ENCODE peak calls at places on chromosomes 3 and 15, in five cellular contexts. P is uterus, T is GM12891, C is A549, G is GM12892. L is an unnamed sample.

GRCh38 chr3:152039887-152040286 is 166.4 kb downstream of the SUCNR1 start:
- DNase-seq in P (no peak), T (no peak), C (no peak), G (no peak), L (no peak)

GRCh38 chr15:88930579-88930978 is 17.4 kb upstream of the MFGE8 start:
- DNase-seq in P (no peak), T (no peak), C (no peak), G (no peak), L (no peak)

GRCh38 chr3:43224405-43225073 is 61.8 kb upstream of the SNRK start:
- DNase-seq in P (no peak), T (no peak), C (no peak), G (no peak), L (no peak)

GRCh38 chr15:101266034-101266433 is 11.3 kb downstream of the SELENOS start:
- DNase-seq in P (no peak), T (no peak), C (no peak), G (no peak), L (no peak)

GRCh38 chr3:105214575-105214974 is 152.1 kb upstream of the ALCAM start:
- DNase-seq in P (no peak), T (no peak), C (no peak), G (no peak), L (no peak)

GRCh38 chr3:171770689-171771620 is 39.3 kb downstream of the PLD1 start:
- DNase-seq in P (peak), T (no peak), C (peak), G (no peak), L (peak)

GRCh38 chr3:89145995-89146394 is 38.6 kb downstream of the EPHA3 start:
- DNase-seq in P (no peak), T (no peak), C (peak), G (no peak), L (no peak)

GRCh38 chr3:152069871-152070270 is 196.4 kb downstream of the SUCNR1 start:
- DNase-seq in P (no peak), T (no peak), C (no peak), G (no peak), L (no peak)

GRCh38 chr3:71930056-71930991 is 145.4 kb upstream of the PROK2 start:
- DNase-seq in P (peak), T (peak), C (peak), G (peak), L (no peak)

GRCh38 chr15:85296615-85297402 is 83.6 kb upstream of the AKAP13 start:
- DNase-seq in P (peak), T (peak), C (peak), G (peak), L (peak)

GRCh38 chr15:40838756-40839155 is 5.1 kb upstream of the SPINT1 start:
- DNase-seq in P (no peak), T (no peak), C (no peak), G (no peak), L (no peak)

GRCh38 chr15:101322849-101323477 is 27.9 kb upstream of the SNRPA1 start:
- DNase-seq in P (no peak), T (no peak), C (no peak), G (no peak), L (no peak)

GRCh38 chr3:81013360-81013759 is 748.1 kb downstream of the GBE1 start:
- DNase-seq in P (no peak), T (no peak), C (no peak), G (no peak), L (no peak)

GRCh38 chr3:3800685-3801509 is 1.7 kb downstream of the LRRN1 start:
- DNase-seq in P (no peak), T (no peak), C (no peak), G (peak), L (peak)

GRCh38 chr3:3800076-3800448 is 831 bp downstream of the LRRN1 start:
- DNase-seq in P (no peak), T (no peak), C (no peak), G (no peak), L (peak)

GRCh38 chr3:3798641-3799113 is 554 bp upstream of the LRRN1 start:
- DNase-seq in P (no peak), T (peak), C (no peak), G (peak), L (peak)

GRCh38 chr3:3801510-3801841 is 2.2 kb downstream of the LRRN1 start:
- DNase-seq in P (no peak), T (no peak), C (no peak), G (no peak), L (peak)

GRCh38 chr3:3799173-3800075 is at the start of gene LRRN1:
- DNase-seq in P (no peak), T (peak), C (no peak), G (peak), L (peak)
- TF ChIP-seq POLR2A in P (no peak), T (no peak), C (no peak), G (no peak), L (no peak)

DNA sequence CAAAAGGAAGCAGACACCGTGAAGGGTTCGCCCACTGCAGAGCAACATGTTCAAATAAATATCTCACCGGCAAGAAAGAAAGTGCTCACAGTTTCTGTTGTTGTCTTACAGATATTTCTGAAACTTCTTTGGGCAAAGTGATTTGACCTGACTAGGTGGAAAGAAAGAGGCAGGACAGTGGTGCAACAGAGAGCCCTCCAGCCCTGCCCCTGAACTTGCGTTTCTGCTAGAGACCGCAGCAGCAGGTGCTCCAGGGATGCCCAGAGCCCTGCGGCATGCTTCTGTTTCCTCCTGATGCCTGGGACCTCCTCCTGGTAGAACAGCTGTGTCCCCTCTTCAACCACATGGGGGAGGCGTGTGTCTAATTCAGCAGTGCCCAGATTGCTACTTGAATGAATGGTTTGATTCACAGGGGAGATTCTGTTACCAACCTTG is 123.4 kb downstream of the ATP10A start:
- DNase-seq in P (no peak), T (no peak), C (peak), G (no peak), L (peak)
- TF ChIP-seq POLR2A in P (no peak), T (no peak), C (no peak), G (no peak), L (no peak)

GRCh38 chr15:94834000-94834399 is 602.6 kb downstream of the MCTP2 start:
- DNase-seq in P (no peak), T (no peak), C (no peak), G (no peak), L (no peak)
- TF ChIP-seq POLR2A in P (no peak), T (no peak), C (no peak), G (no peak), L (no peak)

GRCh38 chr15:99932676-99933402 is 199.6 kb upstream of the LYSMD4 start:
- DNase-seq in P (no peak), T (no peak), C (no peak), G (no peak), L (no peak)
- TF ChIP-seq POLR2A in P (no peak), T (no peak), C (no peak), G (no peak), L (no peak)

DNA sequence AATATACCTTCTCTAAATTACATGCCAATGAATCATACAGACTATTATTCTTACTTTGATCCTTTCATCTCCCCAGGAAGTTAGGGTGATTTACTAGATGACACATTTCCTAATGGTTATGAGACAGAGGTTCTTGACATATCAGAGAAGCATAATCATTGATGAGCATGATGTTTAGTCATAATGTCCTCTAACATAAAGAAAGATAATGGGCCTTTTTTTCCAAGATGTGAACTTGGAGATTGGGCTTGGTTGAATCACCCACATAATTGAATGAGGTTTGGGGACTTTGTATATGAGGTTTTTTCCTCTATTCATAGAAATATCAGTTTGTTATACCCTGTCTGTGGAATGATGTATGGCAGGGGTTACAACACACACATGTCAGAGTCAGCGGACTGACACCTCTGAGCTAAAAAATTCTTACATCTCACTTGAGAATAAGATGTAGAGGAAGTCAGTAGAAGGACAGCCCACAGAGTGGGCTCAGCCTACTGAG is 69.7 kb upstream of the DCBLD2 start:
- DNase-seq in P (no peak), T (no peak), C (peak), G (no peak), L (no peak)
- TF ChIP-seq POLR2A in P (no peak), T (no peak), C (no peak), G (no peak), L (no peak)

GRCh38 chr3:190617185-190617584 is 103.3 kb downstream of the IL1RAP start:
- DNase-seq in P (no peak), T (no peak), C (peak), G (no peak), L (no peak)

GRCh38 chr3:190619353-190619752 is 105.5 kb downstream of the IL1RAP start:
- DNase-seq in P (no peak), T (no peak), C (no peak), G (no peak), L (no peak)

GRCh38 chr3:190621209-190621608 is 107.3 kb downstream of the IL1RAP start:
- DNase-seq in P (no peak), T (no peak), C (no peak), G (no peak), L (no peak)

GRCh38 chr3:190616627-190617026 is 102.7 kb downstream of the IL1RAP start:
- DNase-seq in P (no peak), T (no peak), C (no peak), G (no peak), L (no peak)

GRCh38 chr3:190618349-190619030 is 104.6 kb downstream of the IL1RAP start:
- DNase-seq in P (no peak), T (no peak), C (no peak), G (no peak), L (no peak)
- TF ChIP-seq POLR2A in P (no peak), T (no peak), C (no peak), G (no peak), L (no peak)

GRCh38 chr15:71970435-71970834 is 147.5 kb downstream of the MYO9A start:
- DNase-seq in P (no peak), T (no peak), C (no peak), G (no peak), L (no peak)
- TF ChIP-seq POLR2A in P (no peak), T (no peak), C (no peak), G (no peak), L (no peak)

GRCh38 chr3:126475411-126476114 is at the start of gene ZXDC:
- DNase-seq in P (peak), T (peak), C (peak), G (peak), L (peak)

GRCh38 chr3:126474498-126475410 is 937 bp downstream of the ZXDC start:
- DNase-seq in P (peak), T (peak), C (peak), G (peak), L (peak)

GRCh38 chr3:126473292-126474168 is 2.2 kb downstream of the ZXDC start:
- DNase-seq in P (no peak), T (no peak), C (no peak), G (no peak), L (no peak)

GRCh38 chr3:126469479-126469878 is 6.2 kb downstream of the ZXDC start:
- DNase-seq in P (no peak), T (no peak), C (no peak), G (no peak), L (no peak)

DNA sequence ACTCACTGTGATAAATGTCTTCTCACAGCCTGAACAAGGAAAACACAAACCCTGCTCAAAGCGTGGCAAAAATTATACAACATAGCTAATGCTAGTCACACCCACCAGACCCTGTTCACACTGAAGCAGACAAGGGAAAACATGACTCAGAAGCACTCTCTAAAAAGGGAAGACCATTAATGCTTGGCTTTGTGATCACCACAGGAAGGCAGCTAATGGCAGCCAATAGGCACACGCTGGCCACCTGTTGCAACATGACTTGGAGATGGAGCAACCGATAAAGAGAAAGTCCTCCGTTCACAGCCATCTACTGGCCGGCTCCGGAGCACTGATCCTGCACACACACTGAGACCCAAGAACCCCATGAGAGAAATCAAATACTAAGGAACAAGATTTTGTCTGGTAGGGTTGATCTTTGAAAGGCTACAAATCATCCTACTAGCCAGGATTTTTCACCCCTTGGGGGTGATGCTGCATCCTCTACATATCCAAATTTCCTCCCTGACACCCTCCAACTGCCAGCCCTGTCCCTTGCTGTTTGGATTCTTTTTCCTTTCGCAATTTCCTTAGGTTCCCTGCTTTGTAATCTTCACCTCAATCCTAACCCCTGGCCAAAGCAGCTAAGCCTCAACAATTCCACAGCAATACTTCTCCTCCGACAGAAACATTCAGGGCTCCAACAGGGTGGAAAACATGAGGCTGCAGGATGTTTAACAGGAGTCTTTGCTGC is 3.2 kb downstream of the ZXDC start:
- DNase-seq in P (peak), T (no peak), C (peak), G (no peak), L (peak)
- TF ChIP-seq POLR2A in P (no peak), T (no peak), C (no peak), G (no peak), L (no peak)

GRCh38 chr3:39383913-39384664 is 919 bp downstream of the SLC25A38 start:
- DNase-seq in P (peak), T (peak), C (peak), G (peak), L (peak)

GRCh38 chr3:39385456-39386098 is 2.4 kb downstream of the SLC25A38 start:
- DNase-seq in P (no peak), T (no peak), C (no peak), G (no peak), L (no peak)

GRCh38 chr3:39384665-39385000 is 1.5 kb downstream of the SLC25A38 start:
- DNase-seq in P (no peak), T (no peak), C (no peak), G (no peak), L (no peak)

GRCh38 chr3:39381432-39381831 is 1.7 kb upstream of the SLC25A38 start:
- DNase-seq in P (no peak), T (no peak), C (no peak), G (no peak), L (no peak)

DNA sequence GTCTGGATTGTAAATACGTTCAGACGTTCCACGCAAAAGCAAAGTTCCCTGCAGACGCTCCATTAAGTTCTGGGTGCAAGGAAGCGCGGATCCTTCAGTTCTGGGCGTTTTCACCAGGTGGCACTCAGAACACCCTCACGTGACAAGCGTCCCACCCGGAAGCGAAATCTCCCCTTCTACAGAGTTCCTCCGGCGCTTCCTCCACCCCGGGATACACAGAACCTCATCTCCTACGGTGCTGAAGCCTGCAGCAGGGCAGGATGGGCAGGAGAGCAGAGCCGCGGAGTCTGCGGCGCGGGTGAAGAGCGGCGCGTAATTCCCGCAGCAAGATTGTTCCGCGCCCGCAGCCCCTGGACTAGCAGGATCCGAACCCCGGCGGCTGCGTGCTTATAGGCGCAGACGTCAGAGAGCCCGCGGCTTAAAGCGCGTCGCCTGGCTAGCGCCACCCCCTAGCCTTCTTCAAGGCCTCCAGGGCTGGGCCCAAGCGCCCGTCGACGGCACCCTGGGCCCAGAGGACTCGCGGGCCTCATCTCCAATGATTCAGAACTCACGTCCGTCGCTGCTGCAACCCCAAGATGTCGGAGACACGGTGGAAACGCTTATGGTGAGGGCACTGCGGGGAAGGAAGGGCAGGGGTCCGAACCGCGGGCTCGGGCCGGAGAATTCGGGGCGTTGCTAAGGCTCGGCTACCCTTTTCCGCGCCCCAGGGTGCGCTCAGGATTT is at the start of gene SLC25A38:
- DNase-seq in P (peak), T (peak), C (peak), G (peak), L (peak)
- TF ChIP-seq POLR2A in P (no peak), T (peak), C (peak), G (peak), L (no peak)